ENCODE peak calls at places on chromosomes 7 and 10, in ten cellular contexts. R is WTC11, T is Peyer's patch, H is esophagus squamous epithelium, I is omental fat pad, P is neural crest cell, O is GM12865, L is glutamatergic neuron, G is HepG2, D is cardiac muscle cell. U is an unnamed sample.

GRCh38 chr7:157978766-157979165 is 608.9 kb downstream of the PTPRN2 start:
- DNase-seq in R (no peak), T (peak), H (no peak), I (peak), P (no peak), O (no peak), L (no peak), G (no peak), D (no peak), U (no peak)

GRCh38 chr10:125121003-125121402 is 39.4 kb downstream of the CTBP2 start:
- DNase-seq in R (no peak), T (peak), H (no peak), I (no peak), P (no peak), O (no peak), L (no peak), G (no peak), D (no peak), U (no peak)

GRCh38 chr10:99996934-99997648 is 12.7 kb downstream of the DNMBP start:
- DNase-seq in R (no peak), T (no peak), H (no peak), I (no peak), P (no peak), O (no peak), L (no peak), G (no peak), D (no peak), U (peak)

GRCh38 chr10:38093816-38094157 is 350 bp upstream of the ZNF37A start:
- DNase-seq in R (no peak), T (no peak), H (no peak), I (no peak), P (no peak), O (no peak), L (no peak), G (no peak), D (no peak), U (no peak)

GRCh38 chr7:17274551-17275245 is 23.8 kb upstream of the AHR start:
- DNase-seq in R (no peak), T (no peak), H (no peak), I (no peak), P (no peak), O (no peak), L (no peak), G (no peak), D (peak), U (peak)

GRCh38 chr7:114152314-114152938 is 233.6 kb upstream of the PPP1R3A start:
- DNase-seq in R (no peak), T (no peak), H (no peak), I (no peak), P (no peak), O (no peak), L (no peak), G (no peak), D (no peak), U (no peak)

GRCh38 chr10:31758495-31758894 is 170.1 kb downstream of the ARHGAP12 start:
- DNase-seq in R (no peak), T (no peak), H (no peak), I (no peak), P (no peak), O (no peak), L (no peak), G (no peak), D (peak), U (peak)

GRCh38 chr10:132170561-132171361 is 16.0 kb upstream of the DPYSL4 start:
- DNase-seq in R (no peak), T (no peak), H (no peak), I (no peak), P (no peak), O (no peak), L (peak), G (no peak), D (no peak), U (no peak)

GRCh38 chr7:158651968-158652555 is 52.5 kb downstream of the NCAPG2 start:
- DNase-seq in R (no peak), T (no peak), H (no peak), I (no peak), P (no peak), O (no peak), L (no peak), G (no peak), D (peak), U (peak)

GRCh38 chr7:33874943-33875342 is 30.4 kb upstream of the BMPER start:
- DNase-seq in R (no peak), T (no peak), H (no peak), I (no peak), P (no peak), O (no peak), L (no peak), G (no peak), D (peak), U (peak)

GRCh38 chr10:35223016-35223415 is 96.4 kb downstream of the CREM start:
- DNase-seq in R (no peak), T (no peak), H (no peak), I (no peak), P (no peak), O (no peak), L (no peak), G (peak), D (no peak), U (no peak)

GRCh38 chr7:16985621-16986020 is 103.8 kb upstream of the AGR3 start:
- DNase-seq in R (no peak), T (no peak), H (no peak), I (no peak), P (no peak), O (no peak), L (no peak), G (no peak), D (no peak), U (no peak)

GRCh38 chr10:34813626-34814227 is 1.4 kb downstream of the PARD3 start:
- DNase-seq in R (no peak), T (no peak), H (no peak), I (no peak), P (peak), O (no peak), L (no peak), G (peak), D (peak), U (peak)

GRCh38 chr10:102648889-102649752 is 4.8 kb downstream of the TRIM8 start:
- DNase-seq in R (no peak), T (peak), H (no peak), I (no peak), P (peak), O (peak), L (no peak), G (no peak), D (no peak), U (no peak)

GRCh38 chr7:137961200-137962177 is 40.4 kb downstream of the CREB3L2 start:
- DNase-seq in R (no peak), T (no peak), H (no peak), I (no peak), P (no peak), O (peak), L (no peak), G (no peak), D (no peak), U (no peak)

GRCh38 chr7:73823873-73824597 is 6.8 kb upstream of the CLDN4 start:
- DNase-seq in R (no peak), T (peak), H (no peak), I (no peak), P (no peak), O (no peak), L (no peak), G (no peak), D (no peak), U (no peak)

GRCh38 chr7:152602962-152603361 is 73.0 kb downstream of the XRCC2 start:
- DNase-seq in R (no peak), T (no peak), H (no peak), I (no peak), P (no peak), O (no peak), L (no peak), G (no peak), D (peak), U (peak)

GRCh38 chr10:127813290-127813689 is 76.3 kb downstream of the FOXI2 start:
- DNase-seq in R (no peak), T (no peak), H (no peak), I (no peak), P (no peak), O (no peak), L (no peak), G (no peak), D (no peak), U (no peak)

GRCh38 chr10:102467971-102468438 is 16.7 kb upstream of the C10orf95 start:
- DNase-seq in R (no peak), T (peak), H (no peak), I (no peak), P (no peak), O (no peak), L (no peak), G (no peak), D (no peak), U (no peak)

GRCh38 chr7:26081627-26082026 is 70.4 kb upstream of the NFE2L3 start:
- DNase-seq in R (no peak), T (peak), H (no peak), I (no peak), P (no peak), O (no peak), L (peak), G (peak), D (no peak), U (no peak)

GRCh38 chr10:5732141-5732540 is 47.5 kb downstream of the TASOR2 start:
- DNase-seq in R (no peak), T (no peak), H (no peak), I (no peak), P (no peak), O (no peak), L (no peak), G (no peak), D (no peak), U (no peak)

GRCh38 chr10:5574642-5575131 is 49.9 kb downstream of the CALML3 start:
- DNase-seq in R (no peak), T (peak), H (no peak), I (no peak), P (no peak), O (no peak), L (no peak), G (no peak), D (no peak), U (no peak)

GRCh38 chr10:1454964-1455363 is 282.4 kb downstream of the ADARB2 start:
- DNase-seq in R (no peak), T (no peak), H (no peak), I (no peak), P (no peak), O (no peak), L (no peak), G (no peak), D (no peak), U (no peak)

DNA sequence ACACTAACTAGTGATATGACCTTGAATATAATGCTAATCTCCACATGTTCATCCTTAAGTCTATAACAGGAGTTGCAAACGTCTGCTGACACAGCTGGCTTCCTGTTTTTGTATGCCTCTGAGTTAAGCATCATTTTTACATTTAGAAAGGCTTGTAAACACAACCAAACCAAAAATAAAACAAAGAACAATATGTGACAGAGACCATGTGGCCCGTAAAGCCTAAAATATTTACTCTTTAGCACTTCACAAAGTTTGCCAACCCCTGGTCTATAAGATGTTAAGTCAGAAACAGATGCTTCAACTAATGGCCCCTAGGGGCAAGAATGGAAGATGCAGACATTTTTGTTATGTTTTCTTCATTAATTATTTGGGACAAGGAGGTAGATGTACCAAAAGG is 109.3 kb downstream of the CPEB3 start:
- DNase-seq in R (no peak), T (no peak), H (no peak), I (no peak), P (no peak), O (peak), L (no peak), G (peak), D (peak), U (peak)
- TF ChIP-seq CTCF in R (no peak), T (no peak), H (no peak), I (no peak), P (peak), O (peak), L (peak), G (no peak), D (peak), U (peak)

DNA sequence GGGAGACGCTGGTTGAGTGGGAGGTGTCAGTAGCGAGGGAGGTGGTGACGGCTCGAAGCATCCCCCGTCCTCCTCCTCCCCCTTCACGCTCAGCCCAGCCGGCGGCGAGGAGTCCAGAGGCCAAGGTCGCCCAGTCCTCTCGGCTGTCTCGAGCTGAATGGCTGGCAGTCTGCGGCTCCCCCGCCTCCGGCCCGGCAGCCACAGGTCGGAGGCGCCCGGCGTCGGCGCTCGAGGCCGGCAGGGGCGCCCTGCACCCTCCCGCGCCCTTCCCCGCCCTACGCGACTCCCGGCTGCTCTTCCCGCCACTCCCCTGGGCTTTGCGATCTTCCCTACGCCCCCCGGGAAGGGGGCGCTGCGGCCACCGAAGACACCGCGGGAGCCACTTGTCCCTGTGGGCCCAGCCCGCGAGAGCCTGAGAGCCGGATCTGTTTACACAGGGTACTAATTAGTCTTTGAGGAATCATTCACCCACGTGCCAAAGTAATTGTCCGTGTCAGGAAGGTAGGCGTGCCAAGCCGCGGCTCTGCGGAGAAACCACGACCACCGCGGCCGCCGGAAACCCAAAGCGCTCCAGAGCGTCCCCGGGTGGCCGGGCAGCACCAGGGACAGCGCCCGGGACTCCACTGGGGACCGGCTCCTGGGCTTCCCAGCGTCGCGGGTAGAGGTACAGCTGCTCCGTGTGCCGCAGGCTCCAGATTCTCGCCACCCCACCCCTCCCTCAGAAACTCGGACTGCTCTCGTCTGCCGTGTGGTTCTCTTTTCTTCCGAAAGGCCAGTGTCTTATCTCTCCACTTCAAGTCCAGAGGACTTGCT is at the start of gene NXPH1:
- DNase-seq in R (peak), T (no peak), H (no peak), I (no peak), P (peak), O (peak), L (peak), G (peak), D (peak), U (no peak)
- TF ChIP-seq CTCF in R (peak), T (no peak), H (no peak), I (no peak), P (peak), O (no peak), L (peak), G (peak), D (no peak), U (no peak)

GRCh38 chr7:54643064-54643463 is 100.9 kb downstream of the VSTM2A start:
- DNase-seq in R (no peak), T (no peak), H (no peak), I (no peak), P (no peak), O (no peak), L (no peak), G (no peak), D (no peak), U (no peak)
- TF ChIP-seq CTCF in R (no peak), T (no peak), H (no peak), I (no peak), P (no peak), O (no peak), L (no peak), G (no peak), D (no peak), U (no peak)

GRCh38 chr7:100400656-100401055 is 27.4 kb downstream of the PILRA start:
- DNase-seq in R (peak), T (no peak), H (no peak), I (no peak), P (peak), O (peak), L (peak), G (peak), D (no peak), U (peak)
- TF ChIP-seq CTCF in R (no peak), T (no peak), H (no peak), I (no peak), P (peak), O (peak), L (no peak), G (peak), D (peak), U (peak)

DNA sequence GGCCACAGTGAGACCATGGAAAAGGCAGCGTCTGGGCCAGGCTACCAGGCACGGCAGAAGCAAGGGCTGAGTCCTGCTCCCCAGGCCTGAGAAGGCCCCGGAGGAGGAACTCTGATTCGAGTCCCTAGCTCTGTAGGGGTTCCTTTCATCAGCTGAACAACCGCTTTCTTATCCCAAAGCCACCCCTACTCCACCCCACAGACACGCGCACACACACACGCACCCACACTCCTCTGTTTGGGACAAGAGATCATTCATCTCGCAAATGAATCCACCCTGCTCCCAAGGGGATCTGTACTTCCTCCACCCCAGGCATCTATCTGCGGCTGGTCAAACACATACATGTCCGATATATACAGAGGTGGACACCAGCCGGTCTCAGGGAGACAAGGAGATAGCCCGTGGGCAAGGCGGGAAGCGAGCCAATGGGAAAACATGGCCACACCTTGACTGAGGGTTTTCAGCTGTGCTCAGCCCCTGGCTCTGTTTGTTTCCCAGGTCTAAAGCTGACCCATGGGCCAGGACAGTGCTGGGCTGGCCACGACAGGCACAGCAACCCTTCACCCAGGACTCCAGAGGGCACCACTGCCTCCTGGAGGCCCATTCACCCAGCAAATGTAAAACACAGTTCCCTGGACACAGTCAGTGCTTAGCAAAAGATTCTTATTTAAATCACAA is 7.3 kb downstream of the ZCCHC24 start:
- DNase-seq in R (no peak), T (peak), H (no peak), I (peak), P (no peak), O (no peak), L (no peak), G (no peak), D (no peak), U (peak)
- TF ChIP-seq CTCF in R (no peak), T (peak), H (no peak), I (no peak), P (peak), O (no peak), L (no peak), G (peak), D (peak), U (peak)

GRCh38 chr10:7818295-7819125 is at the start of gene TAF3:
- DNase-seq in R (peak), T (peak), H (peak), I (peak), P (peak), O (peak), L (peak), G (peak), D (peak), U (peak)

GRCh38 chr10:7824251-7824650 is 5.9 kb downstream of the TAF3 start:
- DNase-seq in R (no peak), T (no peak), H (no peak), I (no peak), P (no peak), O (no peak), L (no peak), G (no peak), D (no peak), U (no peak)

GRCh38 chr10:7817984-7818294 is 366 bp upstream of the TAF3 start:
- DNase-seq in R (no peak), T (no peak), H (no peak), I (no peak), P (peak), O (no peak), L (no peak), G (no peak), D (no peak), U (no peak)

GRCh38 chr10:7817576-7817975 is 729 bp upstream of the TAF3 start:
- DNase-seq in R (peak), T (no peak), H (no peak), I (no peak), P (no peak), O (no peak), L (no peak), G (no peak), D (no peak), U (no peak)

GRCh38 chr10:7819126-7819470 is 793 bp downstream of the TAF3 start:
- DNase-seq in R (peak), T (peak), H (peak), I (peak), P (peak), O (peak), L (no peak), G (peak), D (peak), U (peak)
- TF ChIP-seq CTCF in R (no peak), T (peak), H (no peak), I (no peak), P (no peak), O (peak), L (no peak), G (peak), D (peak), U (peak)

GRCh38 chr10:24353319-24353718 is 144.4 kb downstream of the KIAA1217 start:
- DNase-seq in R (no peak), T (no peak), H (no peak), I (no peak), P (no peak), O (no peak), L (no peak), G (no peak), D (no peak), U (no peak)

GRCh38 chr10:24350111-24350921 is 141.4 kb downstream of the KIAA1217 start:
- DNase-seq in R (no peak), T (no peak), H (no peak), I (no peak), P (no peak), O (no peak), L (no peak), G (no peak), D (peak), U (peak)

GRCh38 chr10:24349379-24350110 is 140.6 kb downstream of the KIAA1217 start:
- DNase-seq in R (no peak), T (no peak), H (no peak), I (no peak), P (no peak), O (no peak), L (no peak), G (no peak), D (peak), U (peak)

GRCh38 chr10:24355289-24355688 is 146.4 kb downstream of the KIAA1217 start:
- DNase-seq in R (no peak), T (no peak), H (no peak), I (no peak), P (no peak), O (no peak), L (no peak), G (no peak), D (no peak), U (no peak)

DNA sequence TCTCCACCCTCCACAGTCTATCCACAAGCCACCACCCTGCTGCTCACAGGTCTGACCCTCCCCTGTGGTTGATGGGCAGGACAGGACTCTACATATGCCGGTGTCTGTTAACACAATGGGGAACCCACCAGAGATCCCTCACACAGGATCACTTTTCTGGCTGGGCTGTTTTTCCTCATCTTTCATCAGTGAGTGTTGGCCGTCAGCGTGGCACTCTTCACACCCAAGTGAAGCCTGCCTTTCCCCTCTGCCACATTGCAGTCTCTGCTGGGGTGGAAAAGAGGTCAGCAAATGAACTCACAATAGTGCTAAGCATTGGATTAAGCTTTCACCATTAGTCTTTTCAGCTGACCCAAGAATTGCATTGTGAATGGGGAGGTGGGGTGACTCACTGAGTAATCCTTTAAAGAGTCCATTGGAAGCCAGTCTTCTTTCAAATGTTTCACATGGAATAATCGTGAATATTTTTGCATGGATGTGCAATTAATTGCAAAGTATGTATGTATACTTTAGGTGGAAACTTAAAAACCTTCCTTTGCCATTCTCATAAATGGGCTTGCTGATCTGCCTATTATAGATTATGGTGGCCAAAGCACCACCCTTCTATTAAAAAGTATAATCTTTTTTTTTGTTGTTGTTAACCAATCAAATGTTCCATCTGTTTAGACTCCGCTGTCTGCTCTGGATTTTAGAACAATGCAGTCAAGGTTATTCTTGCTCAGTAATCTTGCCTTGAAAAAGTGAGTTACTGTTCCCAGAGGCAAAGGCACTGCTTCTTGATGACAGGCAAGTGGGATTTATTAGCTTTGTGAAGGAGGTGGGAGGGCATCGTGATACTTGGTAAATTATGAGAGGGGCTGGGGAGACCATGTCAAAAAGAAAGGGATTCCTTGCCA is 143.2 kb downstream of the KIAA1217 start:
- DNase-seq in R (no peak), T (no peak), H (no peak), I (no peak), P (no peak), O (no peak), L (no peak), G (no peak), D (no peak), U (no peak)
- TF ChIP-seq CTCF in R (no peak), T (no peak), H (no peak), I (no peak), P (no peak), O (no peak), L (no peak), G (no peak), D (no peak), U (no peak)